ENCODE peak calls at places on chromosomes 13 and 19, in eight cellular contexts. J, L, H, X, D, Q, Y and F are unnamed samples.

GRCh38 chr19:41870401-41870873 is 6.6 kb upstream of the CD79A start:
- DNase-seq in L (peak), Y (peak), H (no peak), Q (no peak), X (peak), D (no peak), J (no peak), F (peak)

GRCh38 chr13:91308299-91308698 is 39.2 kb upstream of the MIR17HG start:
- DNase-seq in L (no peak), H (peak), D (no peak), X (no peak), Y (no peak), Q (no peak), J (no peak), F (no peak)

GRCh38 chr13:46866150-46866549 is 30.7 kb downstream of the HTR2A start:
- DNase-seq in Q (peak), H (peak), L (no peak), Y (peak), D (peak), X (peak), J (no peak), F (no peak)

GRCh38 chr13:38228322-38228721 is 121.3 kb upstream of the UFM1 start:
- DNase-seq in L (no peak), H (no peak), X (no peak), Y (no peak), J (no peak), D (no peak), Q (no peak), F (no peak)

GRCh38 chr19:55633866-55634265 is 6.9 kb upstream of the ZNF580 start:
- DNase-seq in Y (no peak), L (no peak), H (no peak), D (no peak), J (no peak), X (no peak), Q (no peak), F (no peak)

GRCh38 chr13:81907973-81908372 is 1567.0 kb upstream of the SPRY2 start:
- DNase-seq in J (no peak), Q (no peak), Y (no peak), D (no peak), X (no peak), L (no peak), H (no peak), F (no peak)

GRCh38 chr13:51771418-51772104 is 32.4 kb downstream of the DHRS12 start:
- DNase-seq in H (no peak), Q (no peak), D (no peak), J (no peak), X (no peak), Y (no peak), L (no peak), F (no peak)

GRCh38 chr13:27504126-27504525 is 53.8 kb upstream of the MTIF3 start:
- DNase-seq in L (no peak), J (no peak), X (no peak), D (no peak), Q (no peak), Y (no peak), H (no peak), F (no peak)

DNA sequence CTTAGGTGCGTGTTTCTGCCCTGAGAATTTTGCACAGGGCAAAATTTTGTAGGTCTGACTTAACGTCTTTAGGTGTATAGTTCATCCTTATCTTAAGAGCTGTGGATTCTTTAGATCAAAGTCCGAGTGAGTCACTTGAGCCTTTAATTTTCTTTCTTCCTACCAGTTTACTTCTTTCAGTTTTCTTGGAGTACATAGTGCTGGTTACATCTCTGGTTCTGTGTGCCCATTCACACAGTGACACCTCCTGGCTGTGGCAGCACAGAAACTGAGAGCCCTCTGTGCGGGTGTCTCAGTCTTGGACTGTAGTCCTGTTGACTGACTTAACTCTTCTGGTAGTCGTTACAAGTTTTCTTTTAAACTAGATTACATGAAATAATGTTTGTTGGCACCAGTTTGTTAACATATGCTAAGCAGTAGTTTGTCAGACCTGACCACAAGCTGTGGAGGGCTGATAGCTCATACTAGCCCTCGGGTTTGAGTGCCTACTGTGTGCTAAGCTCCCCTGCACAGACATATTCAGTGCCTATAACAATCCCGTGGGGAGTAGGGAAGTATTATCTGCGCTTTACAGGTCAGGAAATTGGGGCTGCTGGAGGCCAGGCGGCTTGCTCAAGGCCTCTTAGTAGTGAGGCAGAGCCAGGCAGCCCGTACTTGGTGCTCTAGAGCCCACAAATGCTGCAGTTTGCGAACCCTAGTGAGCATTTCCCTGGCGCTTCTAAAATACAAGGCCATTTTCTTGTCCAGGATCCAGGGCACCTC is 1.6 kb downstream of the GATAD2A start:
- DNase-seq in D (peak), Q (no peak), J (no peak), Y (peak), L (peak), X (peak), H (no peak), F (peak)
- TF ChIP-seq CTCF in D (no peak), Q (no peak), J (peak), Y (peak), L (peak), X (peak), H (peak), F (peak)

DNA sequence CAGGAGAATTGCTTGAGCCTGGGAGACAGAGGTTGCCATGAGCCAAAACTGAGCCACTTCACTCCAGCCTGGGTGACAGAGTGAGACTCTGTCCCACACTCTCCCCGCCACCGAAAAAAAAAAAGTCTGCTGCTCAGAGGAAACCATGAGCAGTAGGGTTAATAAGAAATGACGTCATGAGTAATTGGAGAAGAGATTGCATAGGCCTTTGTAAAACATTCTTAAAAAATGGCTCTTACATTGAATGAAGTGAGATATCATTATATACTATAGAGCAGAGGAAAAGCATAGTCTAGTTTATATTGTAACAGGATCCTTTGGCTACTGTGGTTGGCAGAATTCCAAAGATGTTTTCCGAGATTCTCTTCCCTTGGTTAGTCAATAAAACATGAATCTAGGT is 228.2 kb downstream of the PCDH20 start:
- DNase-seq in X (no peak), H (no peak), Q (no peak), L (no peak), D (no peak), Y (no peak), J (no peak), F (no peak)
- TF ChIP-seq CTCF in X (no peak), H (no peak), Q (no peak), L (no peak), D (no peak), Y (no peak), J (no peak), F (no peak)

GRCh38 chr13:37047032-37047431 is 12.5 kb downstream of the SUPT20H start:
- DNase-seq in D (no peak), Y (no peak), Q (no peak), L (no peak), J (no peak), H (no peak), X (no peak), F (no peak)

GRCh38 chr13:37046062-37046461 is 13.4 kb downstream of the SUPT20H start:
- DNase-seq in Q (no peak), X (no peak), Y (no peak), D (no peak), J (no peak), L (no peak), H (no peak), F (no peak)

GRCh38 chr13:37047846-37048245 is 11.6 kb downstream of the SUPT20H start:
- DNase-seq in H (no peak), L (no peak), D (no peak), Y (no peak), Q (no peak), X (no peak), J (no peak), F (no peak)

GRCh38 chr13:37049810-37050209 is 9.7 kb downstream of the SUPT20H start:
- DNase-seq in D (no peak), Q (no peak), J (no peak), X (no peak), Y (no peak), L (no peak), H (peak), F (no peak)
- TF ChIP-seq CTCF in D (no peak), Q (peak), J (no peak), X (peak), Y (peak), L (no peak), H (peak), F (peak)

GRCh38 chr19:13029301-13029880 is 34.1 kb downstream of the NFIX start:
- DNase-seq in L (no peak), X (no peak), H (no peak), Y (no peak), D (no peak), J (no peak), Q (no peak), F (no peak)

GRCh38 chr19:13027557-13027956 is 32.3 kb downstream of the NFIX start:
- DNase-seq in Q (no peak), X (no peak), J (no peak), Y (no peak), H (no peak), L (no peak), D (no peak), F (no peak)

GRCh38 chr19:13028027-13028426 is 32.8 kb downstream of the NFIX start:
- DNase-seq in Y (no peak), Q (no peak), X (no peak), J (no peak), H (no peak), L (no peak), D (no peak), F (no peak)

GRCh38 chr19:13031917-13032623 is 36.8 kb downstream of the NFIX start:
- DNase-seq in Q (no peak), J (no peak), D (no peak), H (no peak), L (peak), Y (peak), X (no peak), F (peak)

DNA sequence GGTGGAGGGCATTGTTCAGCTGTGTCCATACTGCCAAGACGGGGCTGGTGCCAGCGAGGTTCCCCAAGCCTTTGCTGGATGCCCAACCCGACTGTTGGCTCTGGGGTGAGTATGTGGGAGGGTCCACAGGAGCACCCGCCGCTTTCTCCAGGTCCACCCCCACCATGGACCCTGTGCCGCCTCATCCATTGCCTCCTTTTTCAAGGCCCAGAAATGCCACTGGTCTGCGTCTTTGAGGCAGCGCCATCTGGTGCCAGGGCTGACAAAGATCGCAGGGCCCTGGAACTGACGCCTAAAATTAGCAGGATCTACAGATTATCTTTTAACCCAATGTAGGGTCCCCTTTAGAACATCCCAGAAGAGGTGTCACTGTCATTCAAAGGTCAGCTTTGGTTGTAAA is 34.6 kb downstream of the NFIX start:
- DNase-seq in X (no peak), H (peak), L (peak), Q (no peak), D (peak), J (no peak), Y (peak), F (no peak)
- TF ChIP-seq CTCF in X (peak), H (peak), L (peak), Q (peak), D (no peak), J (peak), Y (peak), F (peak)

DNA sequence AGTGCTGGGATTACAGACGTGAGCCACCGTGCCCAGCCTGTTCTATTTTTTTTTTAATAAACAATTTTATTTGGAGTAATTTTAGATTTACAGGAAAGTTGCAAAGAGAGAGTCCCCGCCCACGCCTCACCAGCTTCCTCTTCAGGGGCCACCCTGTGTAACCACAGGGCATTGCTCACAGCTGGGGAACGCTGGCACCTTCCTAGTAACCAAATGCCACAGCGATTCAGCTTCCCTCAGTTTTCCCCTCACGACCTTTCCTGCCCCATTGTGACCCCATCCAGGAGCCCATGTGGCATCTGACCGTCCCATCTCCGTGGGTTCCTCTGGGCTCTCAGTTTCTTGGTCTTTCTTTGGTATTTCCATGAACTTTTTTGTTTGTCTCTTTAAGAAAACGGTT is 83.9 kb downstream of the GNG7 start:
- DNase-seq in Y (peak), H (no peak), Q (no peak), L (peak), J (no peak), D (no peak), X (no peak), F (peak)
- TF ChIP-seq CTCF in Y (no peak), H (no peak), Q (no peak), L (no peak), J (no peak), D (no peak), X (no peak), F (no peak)

GRCh38 chr19:45917421-45918091 is 3.0 kb upstream of the NANOS2 start:
- DNase-seq in X (no peak), J (no peak), L (no peak), D (no peak), H (no peak), Q (no peak), Y (no peak), F (no peak)

GRCh38 chr19:45908956-45909355 is 5.6 kb downstream of the NANOS2 start:
- DNase-seq in X (no peak), Y (no peak), D (no peak), H (no peak), J (no peak), L (no peak), Q (no peak), F (peak)

GRCh38 chr19:45911291-45911690 is 3.3 kb downstream of the NANOS2 start:
- DNase-seq in X (no peak), H (no peak), D (no peak), Q (no peak), Y (no peak), J (no peak), L (no peak), F (no peak)

GRCh38 chr19:45918721-45919120 is 4.1 kb upstream of the NANOS2 start:
- DNase-seq in L (no peak), J (no peak), D (no peak), H (no peak), Q (no peak), X (no peak), Y (no peak), F (no peak)

GRCh38 chr19:45913874-45914830 is at the start of gene NANOS2:
- DNase-seq in D (no peak), X (no peak), Y (peak), L (peak), Q (peak), H (peak), J (no peak), F (no peak)
- TF ChIP-seq CTCF in D (no peak), X (peak), Y (peak), L (no peak), Q (no peak), H (peak), J (no peak), F (peak)